ENCODE peak calls at places on chromosomes 1 and 21, in four cellular contexts. U, L, F and S are unnamed samples.

GRCh38 chr21:13937236-13937635 is 273.5 kb downstream of the LIPI start:
- DNase-seq in U (no peak), F (no peak), L (no peak), S (peak; percentile 6)

GRCh38 chr1:53536606-53537005 is 77.4 kb downstream of the DMRTB1 start:
- DNase-seq in L (no peak), U (no peak), F (no peak), S (no peak)

GRCh38 chr1:155174334-155175280 is 958 bp downstream of the TRIM46 start:
- DNase-seq in U (peak; percentile 87), L (no peak), F (no peak), S (peak; percentile 96)

GRCh38 chr21:46191686-46192575 is 7.7 kb upstream of the SPATC1L start:
- DNase-seq in F (no peak), U (no peak), L (peak; percentile 43), S (no peak)

GRCh38 chr1:12001996-12002493 is 17.3 kb upstream of the MIIP start:
- DNase-seq in F (no peak), L (no peak), U (no peak), S (no peak)

GRCh38 chr1:40739455-40740008 is 44.1 kb upstream of the KCNQ4 start:
- DNase-seq in F (peak; percentile 63), L (no peak), U (no peak), S (no peak)

GRCh38 chr1:228081578-228082259 is 789 bp upstream of the ARF1 start:
- DNase-seq in L (peak; percentile 54), F (no peak), U (peak; percentile 60), S (peak; percentile 89)

GRCh38 chr1:22812092-22812880 is 101.6 kb downstream of the EPHB2 start:
- DNase-seq in L (peak; percentile 30), F (no peak), U (no peak), S (no peak)

GRCh38 chr1:233607252-233608119 is 6.4 kb upstream of the KCNK1 start:
- DNase-seq in F (no peak), U (no peak), L (no peak), S (no peak)

GRCh38 chr1:74811421-74812179 is 78.6 kb downstream of the TYW3 start:
- DNase-seq in U (no peak), L (no peak), F (no peak), S (no peak)

GRCh38 chr21:31184462-31184861 is 146.2 kb upstream of the KRTAP19-8 start:
- DNase-seq in L (no peak), U (no peak), F (no peak), S (no peak)

GRCh38 chr1:67766117-67766978 is 66.9 kb downstream of the GNG12 start:
- DNase-seq in F (peak; percentile 35), L (no peak), U (peak; percentile 77), S (peak; percentile 20)

GRCh38 chr1:181483561-181484291 is 409 bp downstream of the CACNA1E start:
- DNase-seq in F (no peak), U (peak; percentile 38), L (no peak), S (peak; percentile 65)

GRCh38 chr1:181485276-181486097 is 2.2 kb downstream of the CACNA1E start:
- DNase-seq in U (peak; percentile 81), F (no peak), L (no peak), S (peak; percentile 86)

GRCh38 chr1:181488884-181489283 is 5.6 kb downstream of the CACNA1E start:
- DNase-seq in F (no peak), U (no peak), L (no peak), S (no peak)

GRCh38 chr1:181483084-181483559 is at the start of gene CACNA1E:
- DNase-seq in F (no peak), L (no peak), U (no peak), S (peak; percentile 61)

DNA sequence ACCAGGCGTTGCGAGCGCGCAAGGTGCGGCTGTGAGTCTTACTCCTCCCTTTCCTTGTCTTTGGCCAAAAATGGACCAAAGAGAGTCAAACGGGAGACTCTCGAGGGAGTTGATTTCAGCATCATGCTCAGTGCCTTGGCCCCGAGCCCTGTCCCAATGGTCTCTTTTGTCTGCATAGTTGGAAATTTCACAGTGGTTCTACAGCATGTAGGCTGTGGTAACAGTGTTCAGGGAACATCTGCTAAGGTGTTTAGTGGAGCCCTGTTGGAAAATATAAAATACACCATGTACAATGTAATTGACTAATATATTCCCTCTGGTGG is 2.7 kb downstream of the CACNA1E start:
- DNase-seq in L (peak; percentile 75), F (no peak), U (no peak), S (no peak)
- H3K4me3 ChIP-seq in L (no peak overlapping the region), F (no peak overlapping the region), U (peak overlapping the region; percentile 61), S (peak overlapping the region; percentile 26)

DNA sequence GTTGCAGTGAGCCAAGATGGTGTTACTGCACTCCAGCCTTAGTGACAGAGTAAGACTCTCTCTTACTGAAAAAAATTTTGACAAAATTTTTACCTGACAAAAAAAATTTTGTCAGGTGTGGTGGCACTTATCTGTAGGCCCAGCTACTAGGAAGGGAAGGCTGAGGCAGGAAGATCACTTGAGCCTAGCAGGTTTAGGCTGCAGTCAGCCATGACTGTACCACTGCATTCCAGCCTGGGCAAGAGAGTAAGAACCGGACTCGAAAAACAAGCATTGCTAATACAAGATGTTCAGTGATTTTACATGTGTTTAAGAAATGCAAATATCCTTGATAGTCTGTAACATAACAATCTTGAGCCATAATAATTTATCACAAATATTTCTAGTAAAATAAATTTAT is 46.9 kb downstream of the USP48 start:
- DNase-seq in U (no peak), L (no peak), F (no peak), S (no peak)
- H3K36me3 ChIP-seq in U (peaks cover 19% of the 10 kb centered on the region), L (no peaks in the 10 kb centered on the region), F (peaks cover 3% of the 10 kb centered on the region), S (peaks cover 12% of the 10 kb centered on the region)

GRCh38 chr1:205817364-205817763 is 4.4 kb upstream of the SLC41A1 start:
- DNase-seq in F (no peak), U (no peak), L (no peak), S (no peak)
- H3K27me3 ChIP-seq in F (no peaks in the 10 kb centered on the region), U (peaks cover 6% of the 10 kb centered on the region), L (no peaks in the 10 kb centered on the region), S (peaks cover 8% of the 10 kb centered on the region)

DNA sequence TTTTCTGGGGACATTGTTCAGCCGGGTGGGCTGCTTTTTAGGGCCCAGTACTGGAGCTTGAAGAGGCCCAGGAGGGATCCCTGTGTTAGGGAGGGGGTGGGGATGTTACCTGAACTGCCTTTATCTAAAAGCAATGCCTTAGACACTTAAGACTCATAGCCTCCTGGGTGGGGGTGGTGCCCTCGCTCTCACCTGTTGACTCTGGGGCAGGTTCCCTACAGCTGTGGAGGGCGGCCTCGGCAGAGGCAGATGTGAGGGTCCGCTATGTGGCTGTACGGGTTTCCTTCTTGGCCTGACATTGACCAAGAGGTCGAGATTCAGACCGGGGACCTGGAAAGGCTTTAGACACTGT is 724 bp downstream of the INAVA start:
- DNase-seq in U (peak; percentile 44), L (no peak), F (no peak), S (peak; percentile 59)
- H3K4me3 ChIP-seq in U (peak overlapping the region; percentile 30), L (no peak overlapping the region), F (no peak overlapping the region), S (no peak overlapping the region)

GRCh38 chr1:8418301-8418700 is 100.4 kb downstream of the SLC45A1 start:
- DNase-seq in U (no peak), L (peak; percentile 63), F (no peak), S (no peak)

GRCh38 chr1:8417625-8418024 is 99.7 kb downstream of the SLC45A1 start:
- DNase-seq in L (no peak), U (no peak), F (no peak), S (no peak)

GRCh38 chr1:8419172-8419571 is 101.3 kb downstream of the SLC45A1 start:
- DNase-seq in U (no peak), F (no peak), L (no peak), S (no peak)

GRCh38 chr1:8415526-8416278 is 97.8 kb downstream of the SLC45A1 start:
- DNase-seq in L (no peak), U (no peak), F (no peak), S (no peak)

GRCh38 chr1:8416857-8417256 is 98.9 kb downstream of the SLC45A1 start:
- DNase-seq in L (no peak), F (no peak), U (no peak), S (no peak)
- H3K36me3 ChIP-seq in L (peaks cover 10% of the 10 kb centered on the region), F (peaks cover 5% of the 10 kb centered on the region), U (no peaks in the 10 kb centered on the region), S (no peaks in the 10 kb centered on the region)

GRCh38 chr1:226216056-226216455 is 7.4 kb upstream of the MIXL1 start:
- DNase-seq in F (no peak), L (no peak), U (no peak), S (no peak)

GRCh38 chr1:226211181-226211580 is 12.3 kb upstream of the MIXL1 start:
- DNase-seq in F (no peak), L (no peak), U (no peak), S (no peak)

GRCh38 chr1:226212545-226212944 is 10.9 kb upstream of the MIXL1 start:
- DNase-seq in U (no peak), F (no peak), L (no peak), S (no peak)

GRCh38 chr1:226217273-226217672 is 6.2 kb upstream of the MIXL1 start:
- DNase-seq in F (no peak), L (no peak), U (no peak), S (no peak)

GRCh38 chr1:226215239-226215638 is 8.2 kb upstream of the MIXL1 start:
- DNase-seq in F (no peak), U (no peak), L (no peak), S (peak; percentile 39)
- H3K27me3 ChIP-seq in F (peaks cover 1% of the 10 kb centered on the region), U (peaks cover under 1% of the 10 kb centered on the region), L (no peaks in the 10 kb centered on the region), S (no peaks in the 10 kb centered on the region)

DNA sequence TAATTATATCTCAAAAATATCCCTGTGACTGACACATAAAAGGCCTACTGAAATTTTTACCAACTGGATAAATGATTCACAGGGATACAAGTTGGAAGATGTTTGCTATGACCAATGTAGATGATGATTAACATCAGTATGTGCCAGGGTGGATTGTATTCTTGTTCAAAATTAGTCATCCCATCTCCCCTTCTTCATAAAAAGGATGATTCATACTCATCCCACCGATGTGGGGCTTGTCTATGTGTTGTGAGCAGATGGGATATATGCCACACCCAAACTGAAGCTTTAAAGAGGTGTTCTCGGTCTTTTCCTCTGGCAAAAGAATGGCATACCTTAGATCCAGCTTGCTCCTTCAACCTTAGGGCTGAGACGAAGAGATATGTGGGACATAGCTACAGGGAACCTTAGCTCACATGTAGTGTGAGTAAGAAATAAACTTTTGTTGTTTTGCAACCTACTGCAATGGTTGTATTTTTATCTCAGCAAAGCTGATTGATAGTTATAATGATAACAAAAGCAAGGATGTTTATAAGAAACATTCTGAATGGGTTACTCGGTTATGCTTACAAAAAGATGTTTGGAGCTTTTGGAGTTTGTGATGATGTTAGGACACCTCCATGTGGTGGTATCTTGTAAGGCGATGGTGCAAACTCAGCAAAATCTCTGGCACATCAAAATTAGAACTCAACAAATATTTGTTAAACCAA is 29.4 kb downstream of the SPATA17 start:
- DNase-seq in L (no peak), U (peak; percentile 49), F (peak; percentile 63), S (peak; percentile 13)
- H3K4me3 ChIP-seq in L (no peak overlapping the region), U (no peak overlapping the region), F (no peak overlapping the region), S (no peak overlapping the region)